ENCODE peak calls at places on chromosome 1, in ten cellular contexts. One of them, this sample, is unnamed.

GRCh38 chr1:97307151-97307550 is 585.6 kb downstream of the PTBP2 start:
- DNase-seq in mucosa of descending colon: no peak
- DNase-seq in cardiac fibroblast: no peak
- DNase-seq in colonic mucosa: no peak
- DNase-seq in sigmoid colon: no peak
- DNase-seq in AG04449: no peak
- DNase-seq in left lung: no peak
- DNase-seq in brain microvascular endothelial cell: no peak
- DNase-seq in fibroblast of lung: no peak
- DNase-seq in upper lobe of right lung: no peak
- DNase-seq in this sample: no peak

GRCh38 chr1:84603941-84604830 is 29.9 kb upstream of the CTBS start:
- DNase-seq in mucosa of descending colon: no peak
- DNase-seq in cardiac fibroblast: peak
- DNase-seq in colonic mucosa: no peak
- DNase-seq in sigmoid colon: peak
- DNase-seq in AG04449: peak
- DNase-seq in left lung: no peak
- DNase-seq in brain microvascular endothelial cell: peak
- DNase-seq in fibroblast of lung: peak
- DNase-seq in upper lobe of right lung: no peak
- DNase-seq in this sample: peak

GRCh38 chr1:87392241-87393192 is 63.8 kb downstream of the LMO4 start:
- DNase-seq in mucosa of descending colon: no peak
- DNase-seq in cardiac fibroblast: peak
- DNase-seq in colonic mucosa: peak
- DNase-seq in sigmoid colon: no peak
- DNase-seq in AG04449: peak
- DNase-seq in left lung: no peak
- DNase-seq in brain microvascular endothelial cell: peak
- DNase-seq in fibroblast of lung: peak
- DNase-seq in upper lobe of right lung: no peak
- DNase-seq in this sample: peak

GRCh38 chr1:61441723-61442262 is 283.1 kb downstream of the TM2D1 start:
- DNase-seq in mucosa of descending colon: no peak
- DNase-seq in cardiac fibroblast: peak
- DNase-seq in colonic mucosa: no peak
- DNase-seq in sigmoid colon: no peak
- DNase-seq in AG04449: no peak
- DNase-seq in left lung: no peak
- DNase-seq in brain microvascular endothelial cell: peak
- DNase-seq in fibroblast of lung: peak
- DNase-seq in upper lobe of right lung: no peak
- DNase-seq in this sample: no peak

GRCh38 chr1:11925938-11926292 is 312 bp downstream of the KIAA2013 start:
- DNase-seq in mucosa of descending colon: peak
- DNase-seq in cardiac fibroblast: no peak
- DNase-seq in colonic mucosa: no peak
- DNase-seq in sigmoid colon: no peak
- DNase-seq in AG04449: no peak
- DNase-seq in left lung: peak
- DNase-seq in brain microvascular endothelial cell: no peak
- DNase-seq in fibroblast of lung: no peak
- DNase-seq in upper lobe of right lung: peak
- DNase-seq in this sample: no peak

GRCh38 chr1:58887059-58887458 is 103.2 kb upstream of the JUN start:
- DNase-seq in mucosa of descending colon: no peak
- DNase-seq in cardiac fibroblast: peak
- DNase-seq in colonic mucosa: no peak
- DNase-seq in sigmoid colon: no peak
- DNase-seq in AG04449: no peak
- DNase-seq in left lung: no peak
- DNase-seq in brain microvascular endothelial cell: no peak
- DNase-seq in fibroblast of lung: peak
- DNase-seq in upper lobe of right lung: no peak
- DNase-seq in this sample: no peak

GRCh38 chr1:67655581-67655980 is 29.4 kb upstream of the GADD45A start:
- DNase-seq in mucosa of descending colon: no peak
- DNase-seq in cardiac fibroblast: no peak
- DNase-seq in colonic mucosa: no peak
- DNase-seq in sigmoid colon: no peak
- DNase-seq in AG04449: no peak
- DNase-seq in left lung: no peak
- DNase-seq in brain microvascular endothelial cell: no peak
- DNase-seq in fibroblast of lung: no peak
- DNase-seq in upper lobe of right lung: no peak
- DNase-seq in this sample: no peak

GRCh38 chr1:179706339-179706941 is 36.7 kb upstream of the FAM163A start:
- DNase-seq in mucosa of descending colon: no peak
- DNase-seq in cardiac fibroblast: peak
- DNase-seq in colonic mucosa: peak
- DNase-seq in sigmoid colon: no peak
- DNase-seq in AG04449: no peak
- DNase-seq in left lung: no peak
- DNase-seq in brain microvascular endothelial cell: peak
- DNase-seq in fibroblast of lung: peak
- DNase-seq in upper lobe of right lung: no peak
- DNase-seq in this sample: peak

GRCh38 chr1:29933110-29933509 is 696.8 kb downstream of the PTPRU start:
- DNase-seq in mucosa of descending colon: no peak
- DNase-seq in cardiac fibroblast: no peak
- DNase-seq in colonic mucosa: no peak
- DNase-seq in sigmoid colon: no peak
- DNase-seq in AG04449: no peak
- DNase-seq in left lung: no peak
- DNase-seq in brain microvascular endothelial cell: no peak
- DNase-seq in fibroblast of lung: no peak
- DNase-seq in upper lobe of right lung: no peak
- DNase-seq in this sample: peak

DNA sequence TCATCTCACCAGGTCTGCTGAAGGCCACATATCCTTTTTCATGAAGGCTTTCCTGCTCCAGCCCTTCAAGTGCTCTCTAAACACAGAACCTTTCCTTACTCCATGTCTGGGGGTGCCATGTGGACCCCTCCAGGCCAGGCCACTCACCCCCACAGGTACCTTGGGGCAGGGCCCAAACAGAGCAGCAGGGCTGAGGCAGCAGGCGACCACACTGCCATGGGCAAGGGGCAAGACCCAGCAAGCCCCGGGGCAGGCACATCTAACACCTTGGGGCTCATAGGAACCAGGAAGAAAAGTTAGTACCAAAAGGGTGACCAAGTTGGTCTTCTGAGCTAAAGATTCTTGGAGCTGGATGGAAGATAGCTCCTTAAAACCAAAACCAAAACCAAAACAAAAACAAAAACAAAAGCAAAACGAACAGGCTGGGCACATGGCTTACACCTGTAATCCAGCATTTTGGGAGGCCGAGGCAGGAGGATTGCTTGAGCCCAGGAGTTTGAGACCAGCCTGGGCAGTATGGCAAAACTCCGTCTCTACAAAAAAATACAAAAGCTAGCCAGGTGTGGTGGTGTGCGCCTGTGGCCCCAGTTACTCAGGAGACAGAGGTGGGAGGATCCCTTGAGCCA is 63.7 kb downstream of the MRPL37 start:
- DNase-seq in mucosa of descending colon: no peak
- DNase-seq in cardiac fibroblast: no peak
- DNase-seq in colonic mucosa: no peak
- DNase-seq in sigmoid colon: no peak
- DNase-seq in AG04449: no peak
- DNase-seq in left lung: no peak
- DNase-seq in brain microvascular endothelial cell: no peak
- DNase-seq in fibroblast of lung: no peak
- DNase-seq in upper lobe of right lung: no peak
- DNase-seq in this sample: no peak
- TF ChIP-seq CTCF in mucosa of descending colon: no peak
- TF ChIP-seq CTCF in cardiac fibroblast: no peak
- TF ChIP-seq CTCF in colonic mucosa: no peak
- TF ChIP-seq CTCF in sigmoid colon: no peak
- TF ChIP-seq CTCF in AG04449: no peak
- TF ChIP-seq CTCF in left lung: no peak
- TF ChIP-seq CTCF in brain microvascular endothelial cell: no peak
- TF ChIP-seq CTCF in fibroblast of lung: no peak
- TF ChIP-seq CTCF in upper lobe of right lung: no peak
- TF ChIP-seq CTCF in this sample: no peak

GRCh38 chr1:190479028-190479427 is 1.4 kb upstream of the BRINP3 start:
- DNase-seq in mucosa of descending colon: no peak
- DNase-seq in cardiac fibroblast: peak
- DNase-seq in colonic mucosa: peak
- DNase-seq in sigmoid colon: no peak
- DNase-seq in AG04449: no peak
- DNase-seq in left lung: no peak
- DNase-seq in brain microvascular endothelial cell: no peak
- DNase-seq in fibroblast of lung: peak
- DNase-seq in upper lobe of right lung: no peak
- DNase-seq in this sample: no peak

GRCh38 chr1:190478193-190479007 is 736 bp upstream of the BRINP3 start:
- DNase-seq in mucosa of descending colon: peak
- DNase-seq in cardiac fibroblast: peak
- DNase-seq in colonic mucosa: peak
- DNase-seq in sigmoid colon: no peak
- DNase-seq in AG04449: no peak
- DNase-seq in left lung: no peak
- DNase-seq in brain microvascular endothelial cell: no peak
- DNase-seq in fibroblast of lung: peak
- DNase-seq in upper lobe of right lung: peak
- DNase-seq in this sample: peak

GRCh38 chr1:190479537-190479936 is 1.9 kb upstream of the BRINP3 start:
- DNase-seq in mucosa of descending colon: no peak
- DNase-seq in cardiac fibroblast: no peak
- DNase-seq in colonic mucosa: peak
- DNase-seq in sigmoid colon: no peak
- DNase-seq in AG04449: no peak
- DNase-seq in left lung: no peak
- DNase-seq in brain microvascular endothelial cell: no peak
- DNase-seq in fibroblast of lung: no peak
- DNase-seq in upper lobe of right lung: no peak
- DNase-seq in this sample: no peak

GRCh38 chr1:190475394-190476250 is 2.0 kb downstream of the BRINP3 start:
- DNase-seq in mucosa of descending colon: peak
- DNase-seq in cardiac fibroblast: peak
- DNase-seq in colonic mucosa: peak
- DNase-seq in sigmoid colon: no peak
- DNase-seq in AG04449: no peak
- DNase-seq in left lung: peak
- DNase-seq in brain microvascular endothelial cell: no peak
- DNase-seq in fibroblast of lung: peak
- DNase-seq in upper lobe of right lung: peak
- DNase-seq in this sample: no peak

DNA sequence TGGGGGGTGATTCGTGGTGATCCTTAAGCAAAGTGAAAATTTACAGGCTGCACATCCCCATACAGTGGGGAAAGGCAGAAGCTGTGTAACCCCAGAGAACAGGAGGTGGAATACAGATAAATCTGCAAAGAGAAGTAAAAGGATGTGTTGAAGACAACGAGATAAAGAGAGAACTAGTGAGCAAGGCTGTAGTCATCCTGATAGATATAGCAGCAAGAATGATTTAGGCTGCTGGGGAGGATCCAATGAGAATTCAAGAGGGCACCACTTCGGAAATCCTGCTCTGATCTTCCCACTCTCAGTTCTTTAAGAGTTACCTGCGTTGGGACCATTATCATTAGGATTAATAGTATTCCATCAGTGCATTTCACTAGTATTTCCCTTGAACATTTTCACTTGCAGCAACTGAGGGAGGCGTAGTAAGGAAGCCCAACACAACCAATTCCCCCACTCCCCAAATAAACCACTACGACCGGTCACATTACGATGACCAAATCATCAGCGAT is at the start of gene BRINP3:
- DNase-seq in mucosa of descending colon: no peak
- DNase-seq in cardiac fibroblast: no peak
- DNase-seq in colonic mucosa: peak
- DNase-seq in sigmoid colon: no peak
- DNase-seq in AG04449: no peak
- DNase-seq in left lung: no peak
- DNase-seq in brain microvascular endothelial cell: no peak
- DNase-seq in fibroblast of lung: no peak
- DNase-seq in upper lobe of right lung: no peak
- DNase-seq in this sample: no peak
- H3K4me3 ChIP-seq in mucosa of descending colon: peak
- H3K4me3 ChIP-seq in cardiac fibroblast: peak
- H3K4me3 ChIP-seq in colonic mucosa: peak
- H3K4me3 ChIP-seq in sigmoid colon: peak
- H3K4me3 ChIP-seq in AG04449: peak
- H3K4me3 ChIP-seq in left lung: no peak
- H3K4me3 ChIP-seq in brain microvascular endothelial cell: peak
- H3K4me3 ChIP-seq in fibroblast of lung: peak
- H3K4me3 ChIP-seq in upper lobe of right lung: peak
- H3K4me3 ChIP-seq in this sample: peak

GRCh38 chr1:27496604-27497155 is 6.7 kb upstream of the WASF2 start:
- DNase-seq in mucosa of descending colon: no peak
- DNase-seq in cardiac fibroblast: peak
- DNase-seq in colonic mucosa: no peak
- DNase-seq in sigmoid colon: peak
- DNase-seq in AG04449: no peak
- DNase-seq in left lung: no peak
- DNase-seq in brain microvascular endothelial cell: no peak
- DNase-seq in fibroblast of lung: no peak
- DNase-seq in upper lobe of right lung: no peak
- DNase-seq in this sample: no peak
- TF ChIP-seq CTCF in mucosa of descending colon: no peak
- TF ChIP-seq CTCF in cardiac fibroblast: peak
- TF ChIP-seq CTCF in colonic mucosa: no peak
- TF ChIP-seq CTCF in sigmoid colon: peak
- TF ChIP-seq CTCF in AG04449: peak
- TF ChIP-seq CTCF in left lung: no peak
- TF ChIP-seq CTCF in brain microvascular endothelial cell: peak
- TF ChIP-seq CTCF in fibroblast of lung: no peak
- TF ChIP-seq CTCF in upper lobe of right lung: no peak
- TF ChIP-seq CTCF in this sample: peak

GRCh38 chr1:155042789-155043188 is 8.3 kb upstream of the ADAM15 start:
- DNase-seq in mucosa of descending colon: no peak
- DNase-seq in cardiac fibroblast: no peak
- DNase-seq in colonic mucosa: no peak
- DNase-seq in sigmoid colon: no peak
- DNase-seq in AG04449: no peak
- DNase-seq in left lung: no peak
- DNase-seq in brain microvascular endothelial cell: no peak
- DNase-seq in fibroblast of lung: no peak
- DNase-seq in upper lobe of right lung: no peak
- DNase-seq in this sample: no peak

GRCh38 chr1:155040358-155041093 is 6.9 kb downstream of the DCST1 start:
- DNase-seq in mucosa of descending colon: no peak
- DNase-seq in cardiac fibroblast: no peak
- DNase-seq in colonic mucosa: no peak
- DNase-seq in sigmoid colon: no peak
- DNase-seq in AG04449: no peak
- DNase-seq in left lung: peak
- DNase-seq in brain microvascular endothelial cell: no peak
- DNase-seq in fibroblast of lung: no peak
- DNase-seq in upper lobe of right lung: no peak
- DNase-seq in this sample: no peak

GRCh38 chr1:155043259-155043658 is 7.9 kb upstream of the ADAM15 start:
- DNase-seq in mucosa of descending colon: peak
- DNase-seq in cardiac fibroblast: no peak
- DNase-seq in colonic mucosa: peak
- DNase-seq in sigmoid colon: no peak
- DNase-seq in AG04449: no peak
- DNase-seq in left lung: peak
- DNase-seq in brain microvascular endothelial cell: no peak
- DNase-seq in fibroblast of lung: no peak
- DNase-seq in upper lobe of right lung: no peak
- DNase-seq in this sample: no peak

GRCh38 chr1:155044812-155045690 is 6.1 kb upstream of the ADAM15 start:
- DNase-seq in mucosa of descending colon: peak
- DNase-seq in cardiac fibroblast: peak
- DNase-seq in colonic mucosa: peak
- DNase-seq in sigmoid colon: peak
- DNase-seq in AG04449: no peak
- DNase-seq in left lung: peak
- DNase-seq in brain microvascular endothelial cell: peak
- DNase-seq in fibroblast of lung: peak
- DNase-seq in upper lobe of right lung: peak
- DNase-seq in this sample: peak

GRCh38 chr1:155043793-155044192 is 7.3 kb upstream of the ADAM15 start:
- DNase-seq in mucosa of descending colon: no peak
- DNase-seq in cardiac fibroblast: no peak
- DNase-seq in colonic mucosa: peak
- DNase-seq in sigmoid colon: no peak
- DNase-seq in AG04449: no peak
- DNase-seq in left lung: no peak
- DNase-seq in brain microvascular endothelial cell: no peak
- DNase-seq in fibroblast of lung: no peak
- DNase-seq in upper lobe of right lung: no peak
- DNase-seq in this sample: no peak
- H3K4me3 ChIP-seq in mucosa of descending colon: no peak
- H3K4me3 ChIP-seq in cardiac fibroblast: no peak
- H3K4me3 ChIP-seq in colonic mucosa: no peak
- H3K4me3 ChIP-seq in sigmoid colon: no peak
- H3K4me3 ChIP-seq in AG04449: no peak
- H3K4me3 ChIP-seq in left lung: no peak
- H3K4me3 ChIP-seq in brain microvascular endothelial cell: no peak
- H3K4me3 ChIP-seq in fibroblast of lung: no peak
- H3K4me3 ChIP-seq in upper lobe of right lung: no peak
- H3K4me3 ChIP-seq in this sample: no peak

This sample was measured in bronchial epithelial cell.